ENCODE peak calls at places on chromosome 3, in five cellular contexts. T, Q, S, V and Y are unnamed samples.

GRCh38 chr3:141710888-141711616 is 27.0 kb upstream of the RNF7 start:
- DNase-seq in S (peak; percentile 82), Q (peak; percentile 87), T (no peak), V (no peak), Y (no peak)

GRCh38 chr3:8488436-8488835 is 13.2 kb upstream of the LMCD1 start:
- DNase-seq in V (no peak), T (no peak), Q (no peak), S (peak; percentile 6), Y (no peak)

GRCh38 chr3:192817053-192817452 is 89.7 kb upstream of the FGF12 start:
- DNase-seq in T (no peak), S (peak; percentile 75), Q (peak; percentile 84), V (no peak), Y (no peak)

GRCh38 chr3:160796089-160796812 is 40.2 kb downstream of the PPM1L start:
- DNase-seq in Q (no peak), T (no peak), V (no peak), S (no peak), Y (no peak)

GRCh38 chr3:69048990-69049389 is 3.1 kb downstream of the TMF1 start:
- DNase-seq in Q (no peak), T (no peak), V (no peak), S (no peak), Y (no peak)

GRCh38 chr3:111081008-111081545 is 9.5 kb downstream of the NECTIN3 start:
- DNase-seq in S (peak; percentile 68), T (no peak), Q (no peak), V (no peak), Y (no peak)

GRCh38 chr3:179454887-179455286 is 3.6 kb upstream of the GNB4 start:
- DNase-seq in S (peak; percentile 35), Q (peak; percentile 43), T (no peak), V (no peak), Y (no peak)

GRCh38 chr3:127771746-127772145 is 50.6 kb downstream of the MGLL start:
- DNase-seq in T (no peak), V (no peak), Q (no peak), S (no peak), Y (no peak)

GRCh38 chr3:185330238-185330637 is 32.7 kb upstream of the MAP3K13 start:
- DNase-seq in V (no peak), Q (no peak), T (no peak), S (no peak), Y (no peak)

GRCh38 chr3:41482134-41482533 is 282.8 kb downstream of the CTNNB1 start:
- DNase-seq in T (no peak), Q (no peak), S (no peak), V (no peak), Y (no peak)

GRCh38 chr3:151296226-151296625 is 17.9 kb upstream of the P2RY14 start:
- DNase-seq in T (no peak), V (no peak), Q (no peak), S (no peak), Y (no peak)

GRCh38 chr3:185781759-185782158 is 43.1 kb downstream of the IGF2BP2 start:
- DNase-seq in S (peak; percentile 86), V (no peak), T (no peak), Q (peak; percentile 64), Y (no peak)

GRCh38 chr3:141336672-141337522 is 31.4 kb upstream of the ZBTB38 start:
- DNase-seq in Q (peak; percentile 90), S (peak; percentile 58), T (no peak), V (no peak), Y (no peak)

GRCh38 chr3:109275702-109276293 is 40.5 kb downstream of the DPPA2 start:
- DNase-seq in S (peak; percentile 77), Q (peak; percentile 1), V (no peak), T (peak; percentile 28), Y (no peak)

GRCh38 chr3:180252683-180253082 is 215.9 kb upstream of the PEX5L start:
- DNase-seq in S (no peak), Q (no peak), T (no peak), V (no peak), Y (no peak)

GRCh38 chr3:111585214-111585613 is 9.9 kb downstream of the ZBED2 start:
- DNase-seq in T (no peak), V (no peak), Q (no peak), S (peak; percentile 18), Y (no peak)

GRCh38 chr3:94225176-94225742 is 162.4 kb downstream of the NSUN3 start:
- DNase-seq in Q (peak; percentile 0), T (no peak), V (no peak), S (peak; percentile 23), Y (no peak)

GRCh38 chr3:165786013-165786412 is 51.2 kb downstream of the BCHE start:
- DNase-seq in S (no peak), V (no peak), T (no peak), Q (no peak), Y (no peak)

GRCh38 chr3:160973067-160973466 is 132.1 kb downstream of the B3GALNT1 start:
- DNase-seq in V (no peak), Q (no peak), T (no peak), S (no peak), Y (no peak)

GRCh38 chr3:16301490-16301889 is 36.5 kb downstream of the OXNAD1 start:
- DNase-seq in Q (no peak), T (no peak), V (no peak), S (no peak), Y (no peak)

GRCh38 chr3:47976135-47976758 is 40.0 kb downstream of the MAP4 start:
- DNase-seq in Q (no peak), V (no peak), T (no peak), S (no peak), Y (no peak)

GRCh38 chr3:10926831-10927521 is 65.6 kb upstream of the SLC6A1 start:
- DNase-seq in Q (no peak), S (no peak), T (no peak), V (no peak), Y (no peak)

GRCh38 chr3:194062825-194063224 is 73.1 kb upstream of the HES1 start:
- DNase-seq in Q (no peak), V (no peak), S (no peak), T (no peak), Y (no peak)

GRCh38 chr3:37272743-37273142 is 98.4 kb upstream of the LRRFIP2 start:
- DNase-seq in S (peak; percentile 64), T (no peak), V (no peak), Q (no peak), Y (no peak)

GRCh38 chr3:171190668-171191067 is 164.1 kb upstream of the SLC2A2 start:
- DNase-seq in T (no peak), S (no peak), Q (no peak), V (no peak), Y (no peak)

GRCh38 chr3:74897006-74897405 is 282.5 kb upstream of the CNTN3 start:
- DNase-seq in V (no peak), S (peak; percentile 15), T (no peak), Q (no peak), Y (no peak)

GRCh38 chr3:197406266-197406665 is 107.9 kb upstream of the DLG1 start:
- DNase-seq in Q (no peak), S (no peak), V (no peak), T (no peak), Y (no peak)

GRCh38 chr3:182244222-182244971 is 532.7 kb downstream of the SOX2 start:
- DNase-seq in S (no peak), Q (no peak), V (no peak), T (no peak), Y (no peak)

GRCh38 chr3:37762698-37763097 is 99.0 kb upstream of the CTDSPL start:
- DNase-seq in T (no peak), S (peak; percentile 89), V (no peak), Q (no peak), Y (no peak)

GRCh38 chr3:123330441-123330991 is 118.4 kb downstream of the ADCY5 start:
- DNase-seq in T (no peak), V (no peak), S (no peak), Q (no peak), Y (no peak)

GRCh38 chr3:126373682-126374601 is 16.7 kb upstream of the KLF15 start:
- DNase-seq in Q (no peak), T (no peak), S (peak; percentile 56), V (no peak), Y (peak; percentile 48)

GRCh38 chr3:129664040-129664646 is 57.7 kb upstream of the PLXND1 start:
- DNase-seq in V (no peak), S (no peak), Q (no peak), T (no peak), Y (no peak)

GRCh38 chr3:81154611-81155143 is 606.8 kb downstream of the GBE1 start:
- DNase-seq in S (no peak), V (no peak), Q (no peak), T (peak; percentile 4), Y (no peak)

GRCh38 chr3:46942079-46942478 is 34.5 kb downstream of the CCDC12 start:
- DNase-seq in T (no peak), V (no peak), S (no peak), Q (no peak), Y (no peak)

GRCh38 chr3:30034246-30034991 is 572.0 kb upstream of the TGFBR2 start:
- DNase-seq in Q (no peak), S (peak; percentile 35), T (no peak), V (no peak), Y (no peak)

GRCh38 chr3:33380653-33381052 is 59.6 kb downstream of the UBP1 start:
- DNase-seq in V (no peak), T (no peak), Q (no peak), S (no peak), Y (no peak)